ENCODE peak calls at places on chromosomes 13 and 19, in six cellular contexts. N is sciatic nerve; R is stimulated activated naive CD8-positive, alpha-beta T cell treated with anti-CD3 and anti-CD28 coated beads, Interleukin-15, amount 100 ng/mL, for 72 hours; W is stimulated activated CD4-positive, alpha-beta T cell treated with anti-CD3 and anti-CD28 coated beads, TNF-alpha, amount 100 ng/mL, for 1 hour; A is neural progenitor cell; L is keratinocyte. H is an unnamed sample.

GRCh38 chr19:45939792-45940514 is 25.4 kb upstream of the NANOS2 start:
- DNase-seq in N (no peak), R (no peak), W (no peak), A (no peak), L (no peak), H (no peak)

GRCh38 chr13:40269086-40269485 is 397.4 kb downstream of the FOXO1 start:
- DNase-seq in N (no peak), R (no peak), W (no peak), A (no peak), L (no peak), H (no peak)

GRCh38 chr19:18496167-18496979 is 25.5 kb downstream of the ELL start:
- DNase-seq in N (no peak), R (peak), W (peak), A (no peak), L (peak), H (peak)

GRCh38 chr13:49867834-49868233 is 68.3 kb downstream of the SPRYD7 start:
- DNase-seq in N (no peak), R (no peak), W (no peak), A (no peak), L (no peak), H (no peak)

GRCh38 chr19:49684251-49684982 is 5.0 kb upstream of the ADM5 start:
- DNase-seq in N (no peak), R (no peak), W (no peak), A (peak), L (no peak), H (no peak)

GRCh38 chr13:43389573-43389972 is 366.2 kb downstream of the DNAJC15 start:
- DNase-seq in N (no peak), R (no peak), W (no peak), A (no peak), L (no peak), H (no peak)

GRCh38 chr13:39451301-39451700 is 151.7 kb downstream of the LHFPL6 start:
- DNase-seq in N (no peak), R (no peak), W (no peak), A (no peak), L (no peak), H (no peak)

GRCh38 chr19:39679056-39679790 is 23.5 kb downstream of the LGALS16 start:
- DNase-seq in N (no peak), R (peak), W (no peak), A (no peak), L (no peak), H (no peak)

GRCh38 chr19:28601723-28602440 is 611.1 kb downstream of the UQCRFS1 start:
- DNase-seq in N (no peak), R (no peak), W (no peak), A (no peak), L (no peak), H (no peak)

GRCh38 chr19:7832781-7833180 is 2.8 kb downstream of the EVI5L start:
- DNase-seq in N (no peak), R (no peak), W (no peak), A (no peak), L (no peak), H (no peak)

GRCh38 chr13:111577429-111577828 is 257.0 kb downstream of the TEX29 start:
- DNase-seq in N (no peak), R (no peak), W (no peak), A (no peak), L (no peak), H (no peak)

GRCh38 chr13:114173753-114174152 is 5.3 kb upstream of the CFAP97D2 start:
- DNase-seq in N (no peak), R (no peak), W (no peak), A (no peak), L (no peak), H (no peak)

GRCh38 chr13:40271511-40271910 is 394.9 kb downstream of the FOXO1 start:
- DNase-seq in N (no peak), R (no peak), W (no peak), A (no peak), L (no peak), H (no peak)

GRCh38 chr19:43354305-43354627 is 780 bp downstream of the CD177 start:
- DNase-seq in N (peak), R (no peak), W (no peak), A (peak), L (no peak), H (no peak)

GRCh38 chr19:52935434-52935833 is 12.2 kb upstream of the ZNF888 start:
- DNase-seq in N (no peak), R (no peak), W (no peak), A (no peak), L (no peak), H (peak)

GRCh38 chr13:74221752-74222151 is 87.5 kb upstream of the KLF12 start:
- DNase-seq in N (no peak), R (no peak), W (no peak), A (no peak), L (no peak), H (no peak)

GRCh38 chr13:86368924-86369323 is 569.7 kb upstream of the SLITRK6 start:
- DNase-seq in N (no peak), R (no peak), W (no peak), A (no peak), L (no peak), H (no peak)

H was measured in immature natural killer cell.